ENCODE peak calls at places on chromosomes 11 and 22, in nine cellular contexts. One of them, this sample, is unnamed.

GRCh38 chr11:66476841-66477251 is 3.4 kb upstream of the DPP3 start:
- DNase-seq in gastrocnemius medialis: no peak
- DNase-seq in epithelial cell of esophagus: no peak
- DNase-seq in substantia nigra: no peak
- DNase-seq in frontal cortex: no peak
- DNase-seq in activated gamma-delta T cell treated with Interleukin-2 at 50 U/mL for 16 hours: no peak
- DNase-seq in CD4-positive, CD25-positive, alpha-beta regulatory T cell: no peak
- DNase-seq in ELF-1: peak
- DNase-seq in RWPE2: no peak
- DNase-seq in this sample: no peak

GRCh38 chr11:60111793-60112192 is 23.3 kb downstream of the MS4A2 start:
- DNase-seq in gastrocnemius medialis: no peak
- DNase-seq in epithelial cell of esophagus: no peak
- DNase-seq in substantia nigra: no peak
- DNase-seq in frontal cortex: no peak
- DNase-seq in activated gamma-delta T cell treated with Interleukin-2 at 50 U/mL for 16 hours: no peak
- DNase-seq in CD4-positive, CD25-positive, alpha-beta regulatory T cell: no peak
- DNase-seq in ELF-1: no peak
- DNase-seq in RWPE2: no peak
- DNase-seq in this sample: no peak

GRCh38 chr22:37186997-37187522 is 987 bp downstream of the C1QTNF6 start:
- DNase-seq in gastrocnemius medialis: no peak
- DNase-seq in epithelial cell of esophagus: no peak
- DNase-seq in substantia nigra: no peak
- DNase-seq in frontal cortex: no peak
- DNase-seq in activated gamma-delta T cell treated with Interleukin-2 at 50 U/mL for 16 hours: no peak
- DNase-seq in CD4-positive, CD25-positive, alpha-beta regulatory T cell: no peak
- DNase-seq in ELF-1: no peak
- DNase-seq in RWPE2: peak
- DNase-seq in this sample: no peak

GRCh38 chr22:48872271-48873260 is 955.1 kb downstream of the BRD1 start:
- DNase-seq in gastrocnemius medialis: no peak
- DNase-seq in epithelial cell of esophagus: no peak
- DNase-seq in substantia nigra: no peak
- DNase-seq in frontal cortex: no peak
- DNase-seq in activated gamma-delta T cell treated with Interleukin-2 at 50 U/mL for 16 hours: no peak
- DNase-seq in CD4-positive, CD25-positive, alpha-beta regulatory T cell: no peak
- DNase-seq in ELF-1: no peak
- DNase-seq in RWPE2: peak
- DNase-seq in this sample: no peak

GRCh38 chr22:22771696-22772377 is 115.8 kb upstream of the IGLL5 start:
- DNase-seq in gastrocnemius medialis: no peak
- DNase-seq in epithelial cell of esophagus: no peak
- DNase-seq in substantia nigra: no peak
- DNase-seq in frontal cortex: no peak
- DNase-seq in activated gamma-delta T cell treated with Interleukin-2 at 50 U/mL for 16 hours: no peak
- DNase-seq in CD4-positive, CD25-positive, alpha-beta regulatory T cell: no peak
- DNase-seq in ELF-1: no peak
- DNase-seq in RWPE2: no peak
- DNase-seq in this sample: no peak

GRCh38 chr11:71843858-71844257 is 10.9 kb downstream of the DEFB108B start:
- DNase-seq in gastrocnemius medialis: no peak
- DNase-seq in epithelial cell of esophagus: no peak
- DNase-seq in substantia nigra: no peak
- DNase-seq in frontal cortex: no peak
- DNase-seq in activated gamma-delta T cell treated with Interleukin-2 at 50 U/mL for 16 hours: no peak
- DNase-seq in CD4-positive, CD25-positive, alpha-beta regulatory T cell: no peak
- DNase-seq in ELF-1: peak
- DNase-seq in RWPE2: no peak
- DNase-seq in this sample: no peak

GRCh38 chr11:78223320-78223954 is 34.7 kb downstream of the USP35 start:
- DNase-seq in gastrocnemius medialis: no peak
- DNase-seq in epithelial cell of esophagus: no peak
- DNase-seq in substantia nigra: no peak
- DNase-seq in frontal cortex: no peak
- DNase-seq in activated gamma-delta T cell treated with Interleukin-2 at 50 U/mL for 16 hours: no peak
- DNase-seq in CD4-positive, CD25-positive, alpha-beta regulatory T cell: no peak
- DNase-seq in ELF-1: no peak
- DNase-seq in RWPE2: no peak
- DNase-seq in this sample: no peak

GRCh38 chr11:42232655-42233054 is 773.2 kb upstream of the LRRC4C start:
- DNase-seq in gastrocnemius medialis: no peak
- DNase-seq in epithelial cell of esophagus: no peak
- DNase-seq in substantia nigra: no peak
- DNase-seq in frontal cortex: no peak
- DNase-seq in activated gamma-delta T cell treated with Interleukin-2 at 50 U/mL for 16 hours: no peak
- DNase-seq in CD4-positive, CD25-positive, alpha-beta regulatory T cell: no peak
- DNase-seq in ELF-1: no peak
- DNase-seq in RWPE2: no peak
- DNase-seq in this sample: no peak

GRCh38 chr22:17235149-17235655 is 16.0 kb upstream of the ADA2 start:
- DNase-seq in gastrocnemius medialis: no peak
- DNase-seq in epithelial cell of esophagus: no peak
- DNase-seq in substantia nigra: no peak
- DNase-seq in frontal cortex: no peak
- DNase-seq in activated gamma-delta T cell treated with Interleukin-2 at 50 U/mL for 16 hours: no peak
- DNase-seq in CD4-positive, CD25-positive, alpha-beta regulatory T cell: no peak
- DNase-seq in ELF-1: peak
- DNase-seq in RWPE2: no peak
- DNase-seq in this sample: no peak

GRCh38 chr11:126210871-126211235 is 597 bp downstream of the RPUSD4 start:
- DNase-seq in gastrocnemius medialis: no peak
- DNase-seq in epithelial cell of esophagus: no peak
- DNase-seq in substantia nigra: no peak
- DNase-seq in frontal cortex: no peak
- DNase-seq in activated gamma-delta T cell treated with Interleukin-2 at 50 U/mL for 16 hours: no peak
- DNase-seq in CD4-positive, CD25-positive, alpha-beta regulatory T cell: no peak
- DNase-seq in ELF-1: no peak
- DNase-seq in RWPE2: no peak
- DNase-seq in this sample: no peak

GRCh38 chr11:67119577-67120391 is 721 bp downstream of the KDM2A start:
- DNase-seq in gastrocnemius medialis: no peak
- DNase-seq in epithelial cell of esophagus: peak
- DNase-seq in substantia nigra: no peak
- DNase-seq in frontal cortex: no peak
- DNase-seq in activated gamma-delta T cell treated with Interleukin-2 at 50 U/mL for 16 hours: peak
- DNase-seq in CD4-positive, CD25-positive, alpha-beta regulatory T cell: no peak
- DNase-seq in ELF-1: peak
- DNase-seq in RWPE2: no peak
- DNase-seq in this sample: no peak

GRCh38 chr11:123122341-123122740 is 60.4 kb upstream of the HSPA8 start:
- DNase-seq in gastrocnemius medialis: peak
- DNase-seq in epithelial cell of esophagus: peak
- DNase-seq in substantia nigra: no peak
- DNase-seq in frontal cortex: no peak
- DNase-seq in activated gamma-delta T cell treated with Interleukin-2 at 50 U/mL for 16 hours: no peak
- DNase-seq in CD4-positive, CD25-positive, alpha-beta regulatory T cell: no peak
- DNase-seq in ELF-1: no peak
- DNase-seq in RWPE2: no peak
- DNase-seq in this sample: no peak

GRCh38 chr22:38784035-38784434 is 9.9 kb downstream of the DNAL4 start:
- DNase-seq in gastrocnemius medialis: no peak
- DNase-seq in epithelial cell of esophagus: no peak
- DNase-seq in substantia nigra: no peak
- DNase-seq in frontal cortex: no peak
- DNase-seq in activated gamma-delta T cell treated with Interleukin-2 at 50 U/mL for 16 hours: no peak
- DNase-seq in CD4-positive, CD25-positive, alpha-beta regulatory T cell: no peak
- DNase-seq in ELF-1: no peak
- DNase-seq in RWPE2: no peak
- DNase-seq in this sample: no peak

GRCh38 chr11:57476883-57477506 is 16.7 kb downstream of the RTN4RL2 start:
- DNase-seq in gastrocnemius medialis: no peak
- DNase-seq in epithelial cell of esophagus: peak
- DNase-seq in substantia nigra: no peak
- DNase-seq in frontal cortex: no peak
- DNase-seq in activated gamma-delta T cell treated with Interleukin-2 at 50 U/mL for 16 hours: peak
- DNase-seq in CD4-positive, CD25-positive, alpha-beta regulatory T cell: no peak
- DNase-seq in ELF-1: peak
- DNase-seq in RWPE2: no peak
- DNase-seq in this sample: no peak

GRCh38 chr11:70727899-70728620 is 329.7 kb downstream of the CTTN start:
- DNase-seq in gastrocnemius medialis: no peak
- DNase-seq in epithelial cell of esophagus: peak
- DNase-seq in substantia nigra: no peak
- DNase-seq in frontal cortex: no peak
- DNase-seq in activated gamma-delta T cell treated with Interleukin-2 at 50 U/mL for 16 hours: no peak
- DNase-seq in CD4-positive, CD25-positive, alpha-beta regulatory T cell: no peak
- DNase-seq in ELF-1: no peak
- DNase-seq in RWPE2: no peak
- DNase-seq in this sample: no peak

GRCh38 chr22:28594784-28595324 is 84.8 kb downstream of the TTC28 start:
- DNase-seq in gastrocnemius medialis: no peak
- DNase-seq in epithelial cell of esophagus: peak
- DNase-seq in substantia nigra: no peak
- DNase-seq in frontal cortex: no peak
- DNase-seq in activated gamma-delta T cell treated with Interleukin-2 at 50 U/mL for 16 hours: no peak
- DNase-seq in CD4-positive, CD25-positive, alpha-beta regulatory T cell: no peak
- DNase-seq in ELF-1: no peak
- DNase-seq in RWPE2: no peak
- DNase-seq in this sample: no peak

GRCh38 chr11:83628622-83629347 is 342.6 kb upstream of the CCDC90B start:
- DNase-seq in gastrocnemius medialis: no peak
- DNase-seq in epithelial cell of esophagus: no peak
- DNase-seq in substantia nigra: no peak
- DNase-seq in frontal cortex: no peak
- DNase-seq in activated gamma-delta T cell treated with Interleukin-2 at 50 U/mL for 16 hours: no peak
- DNase-seq in CD4-positive, CD25-positive, alpha-beta regulatory T cell: no peak
- DNase-seq in ELF-1: no peak
- DNase-seq in RWPE2: no peak
- DNase-seq in this sample: no peak

GRCh38 chr11:61830318-61831105 is 2.4 kb downstream of the FADS2 start:
- DNase-seq in gastrocnemius medialis: no peak
- DNase-seq in epithelial cell of esophagus: no peak
- DNase-seq in substantia nigra: no peak
- DNase-seq in frontal cortex: no peak
- DNase-seq in activated gamma-delta T cell treated with Interleukin-2 at 50 U/mL for 16 hours: no peak
- DNase-seq in CD4-positive, CD25-positive, alpha-beta regulatory T cell: no peak
- DNase-seq in ELF-1: no peak
- DNase-seq in RWPE2: no peak
- DNase-seq in this sample: no peak

GRCh38 chr11:44916797-44917196 is 33.9 kb downstream of the TP53I11 start:
- DNase-seq in gastrocnemius medialis: no peak
- DNase-seq in epithelial cell of esophagus: no peak
- DNase-seq in substantia nigra: no peak
- DNase-seq in frontal cortex: no peak
- DNase-seq in activated gamma-delta T cell treated with Interleukin-2 at 50 U/mL for 16 hours: no peak
- DNase-seq in CD4-positive, CD25-positive, alpha-beta regulatory T cell: no peak
- DNase-seq in ELF-1: no peak
- DNase-seq in RWPE2: no peak
- DNase-seq in this sample: no peak

GRCh38 chr11:19816040-19816439 is 103.4 kb downstream of the NAV2 start:
- DNase-seq in gastrocnemius medialis: no peak
- DNase-seq in epithelial cell of esophagus: no peak
- DNase-seq in substantia nigra: no peak
- DNase-seq in frontal cortex: no peak
- DNase-seq in activated gamma-delta T cell treated with Interleukin-2 at 50 U/mL for 16 hours: no peak
- DNase-seq in CD4-positive, CD25-positive, alpha-beta regulatory T cell: no peak
- DNase-seq in ELF-1: no peak
- DNase-seq in RWPE2: no peak
- DNase-seq in this sample: no peak

GRCh38 chr11:120518356-120518755 is 6.8 kb downstream of the GRIK4 start:
- DNase-seq in gastrocnemius medialis: no peak
- DNase-seq in epithelial cell of esophagus: no peak
- DNase-seq in substantia nigra: no peak
- DNase-seq in frontal cortex: no peak
- DNase-seq in activated gamma-delta T cell treated with Interleukin-2 at 50 U/mL for 16 hours: no peak
- DNase-seq in CD4-positive, CD25-positive, alpha-beta regulatory T cell: no peak
- DNase-seq in ELF-1: no peak
- DNase-seq in RWPE2: no peak
- DNase-seq in this sample: no peak

GRCh38 chr11:61694971-61695706 is 14.9 kb downstream of the DAGLA start:
- DNase-seq in gastrocnemius medialis: peak
- DNase-seq in epithelial cell of esophagus: no peak
- DNase-seq in substantia nigra: no peak
- DNase-seq in frontal cortex: no peak
- DNase-seq in activated gamma-delta T cell treated with Interleukin-2 at 50 U/mL for 16 hours: no peak
- DNase-seq in CD4-positive, CD25-positive, alpha-beta regulatory T cell: no peak
- DNase-seq in ELF-1: peak
- DNase-seq in RWPE2: no peak
- DNase-seq in this sample: no peak

GRCh38 chr11:62921201-62921572 is at the start of gene CHRM1:
- DNase-seq in gastrocnemius medialis: no peak
- DNase-seq in epithelial cell of esophagus: no peak
- DNase-seq in substantia nigra: no peak
- DNase-seq in frontal cortex: no peak
- DNase-seq in activated gamma-delta T cell treated with Interleukin-2 at 50 U/mL for 16 hours: no peak
- DNase-seq in CD4-positive, CD25-positive, alpha-beta regulatory T cell: no peak
- DNase-seq in ELF-1: no peak
- DNase-seq in RWPE2: no peak
- DNase-seq in this sample: no peak

GRCh38 chr11:65355013-65355775 is 643 bp downstream of the TIGD3 start:
- DNase-seq in gastrocnemius medialis: no peak
- DNase-seq in epithelial cell of esophagus: no peak
- DNase-seq in substantia nigra: no peak
- DNase-seq in frontal cortex: peak
- DNase-seq in activated gamma-delta T cell treated with Interleukin-2 at 50 U/mL for 16 hours: peak
- DNase-seq in CD4-positive, CD25-positive, alpha-beta regulatory T cell: peak
- DNase-seq in ELF-1: no peak
- DNase-seq in RWPE2: no peak
- DNase-seq in this sample: no peak

GRCh38 chr22:17727244-17727892 is 46.9 kb downstream of the BID start:
- DNase-seq in gastrocnemius medialis: no peak
- DNase-seq in epithelial cell of esophagus: no peak
- DNase-seq in substantia nigra: no peak
- DNase-seq in frontal cortex: no peak
- DNase-seq in activated gamma-delta T cell treated with Interleukin-2 at 50 U/mL for 16 hours: no peak
- DNase-seq in CD4-positive, CD25-positive, alpha-beta regulatory T cell: no peak
- DNase-seq in ELF-1: no peak
- DNase-seq in RWPE2: no peak
- DNase-seq in this sample: no peak

GRCh38 chr22:37870273-37870672 is 21.1 kb downstream of the EIF3L start:
- DNase-seq in gastrocnemius medialis: no peak
- DNase-seq in epithelial cell of esophagus: no peak
- DNase-seq in substantia nigra: no peak
- DNase-seq in frontal cortex: no peak
- DNase-seq in activated gamma-delta T cell treated with Interleukin-2 at 50 U/mL for 16 hours: no peak
- DNase-seq in CD4-positive, CD25-positive, alpha-beta regulatory T cell: no peak
- DNase-seq in ELF-1: no peak
- DNase-seq in RWPE2: no peak
- DNase-seq in this sample: no peak

GRCh38 chr11:76750067-76750466 is 33.1 kb upstream of the TSKU start:
- DNase-seq in gastrocnemius medialis: no peak
- DNase-seq in epithelial cell of esophagus: no peak
- DNase-seq in substantia nigra: no peak
- DNase-seq in frontal cortex: no peak
- DNase-seq in activated gamma-delta T cell treated with Interleukin-2 at 50 U/mL for 16 hours: no peak
- DNase-seq in CD4-positive, CD25-positive, alpha-beta regulatory T cell: no peak
- DNase-seq in ELF-1: no peak
- DNase-seq in RWPE2: no peak
- DNase-seq in this sample: no peak

GRCh38 chr11:133163463-133164419 is 368.6 kb downstream of the OPCML start:
- DNase-seq in gastrocnemius medialis: no peak
- DNase-seq in epithelial cell of esophagus: peak
- DNase-seq in substantia nigra: no peak
- DNase-seq in frontal cortex: no peak
- DNase-seq in activated gamma-delta T cell treated with Interleukin-2 at 50 U/mL for 16 hours: no peak
- DNase-seq in CD4-positive, CD25-positive, alpha-beta regulatory T cell: no peak
- DNase-seq in ELF-1: peak
- DNase-seq in RWPE2: no peak
- DNase-seq in this sample: no peak

GRCh38 chr11:105696000-105696399 is 86.1 kb downstream of the GRIA4 start:
- DNase-seq in gastrocnemius medialis: no peak
- DNase-seq in epithelial cell of esophagus: no peak
- DNase-seq in substantia nigra: no peak
- DNase-seq in frontal cortex: no peak
- DNase-seq in activated gamma-delta T cell treated with Interleukin-2 at 50 U/mL for 16 hours: no peak
- DNase-seq in CD4-positive, CD25-positive, alpha-beta regulatory T cell: no peak
- DNase-seq in ELF-1: no peak
- DNase-seq in RWPE2: no peak
- DNase-seq in this sample: no peak

GRCh38 chr11:128448981-128449713 is 138.2 kb downstream of the ETS1 start:
- DNase-seq in gastrocnemius medialis: no peak
- DNase-seq in epithelial cell of esophagus: no peak
- DNase-seq in substantia nigra: no peak
- DNase-seq in frontal cortex: no peak
- DNase-seq in activated gamma-delta T cell treated with Interleukin-2 at 50 U/mL for 16 hours: no peak
- DNase-seq in CD4-positive, CD25-positive, alpha-beta regulatory T cell: no peak
- DNase-seq in ELF-1: no peak
- DNase-seq in RWPE2: no peak
- DNase-seq in this sample: no peak

GRCh38 chr11:122248130-122248529 is 132.1 kb upstream of the BLID start:
- DNase-seq in gastrocnemius medialis: peak
- DNase-seq in epithelial cell of esophagus: no peak
- DNase-seq in substantia nigra: no peak
- DNase-seq in frontal cortex: no peak
- DNase-seq in activated gamma-delta T cell treated with Interleukin-2 at 50 U/mL for 16 hours: no peak
- DNase-seq in CD4-positive, CD25-positive, alpha-beta regulatory T cell: no peak
- DNase-seq in ELF-1: no peak
- DNase-seq in RWPE2: no peak
- DNase-seq in this sample: no peak